ENCODE peak calls at places on chromosomes 1 and 21, in seven cellular contexts. P is AG09309, R is head of caudate nucleus, A is endothelial cell, E is heart right ventricle, G is Calu3, F is activated T-helper 1 cell treated with Interleukin-2 at 50 U/mL for 16 hours. Q is an unnamed sample.

GRCh38 chr1:165240486-165240885 is 116.0 kb downstream of the LMX1A start:
- DNase-seq in E (no peak), A (no peak), P (no peak), G (no peak), F (no peak), R (no peak), Q (no peak)

GRCh38 chr1:1418464-1419362 is 2.4 kb downstream of the ANKRD65 start:
- DNase-seq in E (no peak), R (no peak), A (no peak), G (no peak), P (no peak), F (no peak), Q (no peak)

GRCh38 chr1:172895050-172895460 is 155.7 kb downstream of the TNFSF18 start:
- DNase-seq in E (no peak), A (no peak), G (no peak), P (no peak), R (no peak), F (no peak), Q (no peak)

GRCh38 chr1:6445062-6445763 is 20.6 kb downstream of the ESPN start:
- DNase-seq in G (peak), A (peak), P (no peak), R (no peak), F (no peak), E (peak), Q (no peak)

GRCh38 chr1:27528701-27529637 is 39.0 kb upstream of the WASF2 start:
- DNase-seq in G (no peak), P (no peak), E (peak), R (peak), F (no peak), A (no peak), Q (peak)

GRCh38 chr1:58447047-58447446 is 99.5 kb downstream of the OMA1 start:
- DNase-seq in G (no peak), P (no peak), F (no peak), R (no peak), E (no peak), A (no peak), Q (no peak)

GRCh38 chr1:213714645-213715044 is 273.1 kb upstream of the PROX1 start:
- DNase-seq in G (no peak), A (no peak), P (no peak), R (no peak), F (no peak), E (no peak), Q (no peak)

GRCh38 chr1:29984107-29984506 is 739.3 kb downstream of the MATN1 start:
- DNase-seq in G (no peak), E (no peak), R (no peak), P (no peak), A (no peak), F (no peak), Q (no peak)

GRCh38 chr1:59494145-59494824 is 197.4 kb downstream of the FGGY start:
- DNase-seq in G (no peak), R (no peak), A (no peak), P (no peak), F (no peak), E (no peak), Q (no peak)

GRCh38 chr1:100622037-100622436 is 84.1 kb downstream of the GPR88 start:
- DNase-seq in F (no peak), A (no peak), E (no peak), R (peak), P (peak), G (peak), Q (peak)

GRCh38 chr1:91757760-91758545 is 128.0 kb downstream of the TGFBR3 start:
- DNase-seq in P (peak), A (no peak), R (no peak), E (no peak), G (no peak), F (no peak), Q (peak)

GRCh38 chr1:62725255-62725654 is 37.1 kb upstream of the DOCK7 start:
- DNase-seq in E (no peak), G (no peak), R (no peak), P (peak), A (no peak), F (no peak), Q (no peak)

GRCh38 chr1:86436041-86436440 is 12.1 kb downstream of the CLCA2 start:
- DNase-seq in P (no peak), R (no peak), E (no peak), A (no peak), G (no peak), F (no peak), Q (no peak)

GRCh38 chr1:27332536-27333281 is 9.1 kb upstream of the SYTL1 start:
- DNase-seq in G (peak), F (peak), E (peak), A (peak), P (no peak), R (peak), Q (no peak)

GRCh38 chr1:66282343-66282852 is 251.6 kb upstream of the SGIP1 start:
- DNase-seq in R (peak), A (no peak), F (no peak), G (peak), P (peak), E (no peak), Q (no peak)

GRCh38 chr21:17793675-17794123 is 25.5 kb downstream of the C21orf91 start:
- DNase-seq in E (no peak), R (no peak), P (no peak), A (no peak), F (no peak), G (no peak), Q (no peak)

GRCh38 chr1:241557551-241558193 is 25.5 kb downstream of the KMO start:
- DNase-seq in R (no peak), E (no peak), G (no peak), A (no peak), F (no peak), P (no peak), Q (no peak)

GRCh38 chr21:38917045-38917774 is 111.5 kb downstream of the ETS2 start:
- DNase-seq in F (no peak), P (no peak), G (no peak), A (no peak), E (no peak), R (no peak), Q (no peak)

GRCh38 chr1:1250828-1251284 is 4.3 kb upstream of the C1QTNF12 start:
- DNase-seq in G (no peak), R (no peak), F (peak), A (no peak), P (no peak), E (no peak), Q (no peak)

GRCh38 chr1:92887465-92887864 is 55.6 kb downstream of the RPL5 start:
- DNase-seq in G (no peak), R (no peak), P (no peak), A (no peak), F (no peak), E (no peak), Q (no peak)

GRCh38 chr1:175005085-175005783 is 5.5 kb downstream of the CACYBP start:
- DNase-seq in P (no peak), R (no peak), E (no peak), G (no peak), A (no peak), F (no peak), Q (no peak)

GRCh38 chr1:73626326-73626725 is 571.6 kb downstream of the LRRIQ3 start:
- DNase-seq in P (no peak), G (no peak), A (no peak), E (no peak), R (no peak), F (no peak), Q (no peak)

GRCh38 chr1:200867018-200867811 is 5.6 kb upstream of the GPR25 start:
- DNase-seq in E (no peak), G (no peak), A (no peak), P (no peak), F (no peak), R (no peak), Q (peak)

GRCh38 chr1:10692401-10693021 is 103.9 kb downstream of the CASZ1 start:
- DNase-seq in R (peak), P (no peak), A (peak), E (no peak), F (peak), G (peak), Q (no peak)

GRCh38 chr1:32142446-32143301 is 34.8 kb downstream of the KPNA6 start:
- DNase-seq in F (no peak), E (peak), R (no peak), G (no peak), P (peak), A (peak), Q (peak)

GRCh38 chr1:152461544-152461943 is 47.5 kb upstream of the CRNN start:
- DNase-seq in A (peak), E (no peak), R (peak), F (peak), P (peak), G (peak), Q (no peak)

GRCh38 chr1:227793948-227794812 is 21.3 kb upstream of the PRSS38 start:
- DNase-seq in R (no peak), P (peak), G (no peak), E (peak), F (no peak), A (no peak), Q (no peak)

GRCh38 chr1:11395616-11396015 is 83.3 kb upstream of the DISP3 start:
- DNase-seq in G (no peak), P (no peak), R (no peak), F (no peak), A (no peak), E (no peak), Q (no peak)

GRCh38 chr1:229855999-229856650 is 210.9 kb upstream of the GALNT2 start:
- DNase-seq in A (no peak), F (no peak), E (no peak), R (peak), P (no peak), G (no peak), Q (no peak)

GRCh38 chr1:201719812-201720521 is 109.0 kb upstream of the IPO9 start:
- DNase-seq in P (peak), G (no peak), R (peak), A (no peak), E (peak), F (no peak), Q (peak)

GRCh38 chr1:215095524-215095923 is 13.0 kb downstream of the KCNK2 start:
- DNase-seq in A (no peak), E (no peak), R (no peak), G (no peak), F (no peak), P (no peak), Q (no peak)

GRCh38 chr1:184753608-184754478 is 815 bp downstream of the EDEM3 start:
- DNase-seq in G (peak), E (peak), R (peak), F (peak), P (no peak), A (peak), Q (peak)

GRCh38 chr1:110565565-110565964 is 40.6 kb downstream of the KCNA2 start:
- DNase-seq in F (no peak), E (no peak), R (peak), G (no peak), P (no peak), A (no peak), Q (no peak)

GRCh38 chr1:78464449-78464891 is 26.3 kb upstream of the PTGFR start:
- DNase-seq in E (no peak), R (no peak), F (no peak), P (no peak), A (no peak), G (no peak), Q (no peak)

GRCh38 chr1:226659641-226660040 is 79.4 kb downstream of the ITPKB start:
- DNase-seq in P (no peak), F (no peak), G (no peak), R (no peak), E (no peak), A (no peak), Q (no peak)

GRCh38 chr1:108194051-108194450 is 6.1 kb downstream of the SLC25A24 start:
- DNase-seq in E (no peak), A (no peak), R (no peak), F (no peak), P (no peak), G (no peak), Q (peak)

GRCh38 chr21:42799948-42800347 is 79.4 kb downstream of the WDR4 start:
- DNase-seq in E (no peak), R (no peak), P (no peak), F (no peak), A (no peak), G (no peak), Q (no peak)

GRCh38 chr1:59730302-59730701 is 84.4 kb upstream of the HOOK1 start:
- DNase-seq in F (no peak), R (no peak), P (peak), A (no peak), E (no peak), G (no peak), Q (no peak)

GRCh38 chr1:205791568-205792180 is 16.4 kb upstream of the RAB29 start:
- DNase-seq in E (peak), A (peak), P (no peak), G (peak), R (peak), F (peak), Q (peak)

Q was measured in gastrocnemius medialis.